ENCODE peak calls at places on chromosomes 16 and 17, in ten cellular contexts. G is EL; J is AG08395; B is CD4-positive, alpha-beta memory T cell; H is T-helper 2 cell; U is AG09309; M is GM19239; V is thoracic aorta; D is GOT3; R is T-cell. S is an unnamed sample.

GRCh38 chr16:84616515-84616914 is 1.4 kb downstream of the COTL1 start:
- DNase-seq in J (no peak), M (no peak), R (no peak), G (peak), D (no peak), V (no peak), U (no peak), H (no peak), B (peak), S (no peak)

GRCh38 chr16:51756447-51757123 is 605.5 kb upstream of the SALL1 start:
- DNase-seq in R (no peak), V (no peak), M (no peak), G (no peak), J (no peak), D (no peak), U (no peak), B (no peak), H (no peak), S (no peak)

GRCh38 chr17:61617261-61617660 is 26.2 kb upstream of the NACA2 start:
- DNase-seq in H (no peak), R (no peak), D (no peak), G (no peak), V (no peak), B (no peak), J (no peak), M (no peak), U (no peak), S (no peak)

GRCh38 chr16:23847938-23848337 is 12.2 kb downstream of the PRKCB start:
- DNase-seq in J (no peak), H (no peak), R (peak), U (no peak), M (no peak), D (no peak), V (no peak), G (no peak), B (peak), S (no peak)

GRCh38 chr17:35519442-35519841 is 18.0 kb downstream of the SLFN12L start:
- DNase-seq in H (no peak), V (no peak), D (no peak), J (no peak), G (no peak), B (no peak), M (no peak), R (no peak), U (no peak), S (no peak)

GRCh38 chr17:68290955-68291835 is at the start of the genes ARSG and SLC16A6:
- DNase-seq in V (no peak), J (peak), D (no peak), M (peak), B (peak), H (peak), R (peak), G (peak), U (no peak), S (no peak)

GRCh38 chr17:41446806-41447205 is 6.0 kb upstream of the KRT38 start:
- DNase-seq in D (no peak), H (no peak), G (peak), B (no peak), J (peak), V (no peak), R (no peak), M (no peak), U (peak), S (no peak)

GRCh38 chr16:85819245-85819644 is 19.8 kb downstream of the COX4I1 start:
- DNase-seq in J (peak), B (peak), U (peak), V (peak), M (peak), G (peak), H (peak), R (peak), D (no peak), S (no peak)

GRCh38 chr17:36592711-36593321 is 1.1 kb downstream of the DHRS11 start:
- DNase-seq in J (no peak), M (no peak), D (no peak), V (no peak), U (no peak), G (no peak), R (no peak), B (no peak), H (no peak), S (no peak)

GRCh38 chr17:20896153-20896649 is 146.6 kb downstream of the USP22 start:
- DNase-seq in H (peak), U (no peak), V (no peak), M (no peak), D (no peak), R (no peak), G (peak), B (peak), J (no peak), S (no peak)

GRCh38 chr17:40309031-40309937 is at the start of gene RARA:
- DNase-seq in B (no peak), J (no peak), U (no peak), G (no peak), R (no peak), D (no peak), M (no peak), V (no peak), H (no peak), S (no peak)

GRCh38 chr16:50269769-50270509 is 3.6 kb downstream of the ADCY7 start:
- DNase-seq in M (no peak), D (no peak), J (no peak), B (no peak), R (no peak), G (no peak), V (no peak), U (no peak), H (no peak), S (no peak)

GRCh38 chr17:80395402-80396151 is 19.4 kb upstream of the ENDOV start:
- DNase-seq in D (no peak), U (no peak), V (no peak), H (no peak), R (no peak), J (no peak), B (no peak), G (no peak), M (no peak), S (no peak)

GRCh38 chr16:2858245-2859025 is 465 bp upstream of the PRSS22 start:
- DNase-seq in V (no peak), U (no peak), H (no peak), D (no peak), J (no peak), R (no peak), M (no peak), B (no peak), G (no peak), S (no peak)

GRCh38 chr17:48544356-48545021 is 420 bp downstream of the HOXB2 start:
- DNase-seq in G (peak), M (no peak), B (peak), R (no peak), H (peak), U (no peak), V (peak), D (no peak), J (peak), S (no peak)

GRCh38 chr16:87457724-87458423 is 35.0 kb downstream of the ZCCHC14 start:
- DNase-seq in M (no peak), R (no peak), H (no peak), D (peak), J (peak), B (no peak), V (no peak), U (peak), G (peak), S (peak)

GRCh38 chr17:47316316-47316715 is 7.4 kb upstream of the EFCAB13 start:
- DNase-seq in M (no peak), R (no peak), G (peak), J (peak), D (no peak), H (no peak), V (no peak), U (no peak), B (no peak), S (no peak)

GRCh38 chr17:8611135-8611534 is 19.4 kb downstream of the MYH10 start:
- DNase-seq in G (peak), M (no peak), H (no peak), J (peak), D (no peak), U (peak), V (no peak), B (no peak), R (no peak), S (no peak)

GRCh38 chr17:17800504-17801021 is 36.2 kb downstream of the SREBF1 start:
- DNase-seq in B (no peak), U (no peak), J (no peak), R (no peak), H (no peak), D (no peak), V (no peak), G (no peak), M (no peak), S (no peak)

GRCh38 chr17:20706752-20707372 is 127.3 kb downstream of the CDRT15L2 start:
- DNase-seq in V (no peak), D (no peak), M (no peak), J (no peak), H (no peak), G (peak), B (no peak), R (no peak), U (no peak), S (no peak)

GRCh38 chr16:31868701-31869167 is 4.9 kb upstream of the ZNF267 start:
- DNase-seq in R (peak), V (peak), U (no peak), B (peak), J (peak), D (peak), M (no peak), H (peak), G (peak), S (no peak)

GRCh38 chr17:56933151-56933745 is 19.4 kb upstream of the TRIM25 start:
- DNase-seq in J (no peak), D (no peak), B (no peak), M (no peak), H (no peak), R (no peak), G (no peak), U (no peak), V (no peak), S (no peak)

GRCh38 chr17:2347805-2348685 is 10.7 kb downstream of the SGSM2 start:
- DNase-seq in R (no peak), G (peak), U (peak), V (no peak), M (no peak), H (no peak), J (peak), D (peak), B (no peak), S (peak)

GRCh38 chr17:27340575-27340974 is 46.7 kb downstream of the WSB1 start:
- DNase-seq in U (no peak), J (no peak), M (no peak), R (no peak), V (no peak), G (no peak), D (no peak), H (no peak), B (no peak), S (no peak)

GRCh38 chr17:43018008-43018853 is 4.0 kb downstream of the VAT1 start:
- DNase-seq in V (no peak), H (no peak), J (no peak), U (no peak), D (no peak), R (no peak), G (no peak), M (no peak), B (peak), S (no peak)

GRCh38 chr17:8976638-8977037 is 11.1 kb upstream of the PIK3R5 start:
- DNase-seq in U (no peak), D (no peak), B (no peak), J (no peak), M (no peak), R (no peak), H (no peak), G (no peak), V (no peak), S (no peak)

GRCh38 chr16:24748242-24748641 is 18.8 kb downstream of the TNRC6A start:
- DNase-seq in J (peak), G (peak), M (no peak), U (peak), H (no peak), R (no peak), V (peak), D (no peak), B (no peak), S (peak)

GRCh38 chr16:718389-718788 is 2.6 kb upstream of the ANTKMT start:
- DNase-seq in G (no peak), H (no peak), R (no peak), M (no peak), V (no peak), B (no peak), J (no peak), D (no peak), U (no peak), S (no peak)